ENCODE peak calls at places on chromosomes 7 and 10, in six cellular contexts. One of them, this sample, is unnamed.

GRCh38 chr10:13276749-13277394 is 23.0 kb downstream of the PHYH start:
- DNase-seq in AG04450: no peak
- DNase-seq in esophagus squamous epithelium: no peak
- DNase-seq in astrocyte of the cerebellum: no peak
- DNase-seq in CD4-positive, alpha-beta T cell: no peak
- DNase-seq in Panc1: no peak
- DNase-seq in this sample: no peak

GRCh38 chr7:16083931-16084330 is 337.4 kb downstream of the CRPPA start:
- DNase-seq in AG04450: no peak
- DNase-seq in CD4-positive, alpha-beta T cell: no peak
- DNase-seq in Panc1: no peak
- DNase-seq in astrocyte of the cerebellum: no peak
- DNase-seq in esophagus squamous epithelium: no peak
- DNase-seq in this sample: no peak

GRCh38 chr10:112526130-112526529 is 79.1 kb downstream of the VTI1A start:
- DNase-seq in astrocyte of the cerebellum: no peak
- DNase-seq in esophagus squamous epithelium: no peak
- DNase-seq in CD4-positive, alpha-beta T cell: no peak
- DNase-seq in AG04450: no peak
- DNase-seq in Panc1: no peak
- DNase-seq in this sample: no peak

GRCh38 chr7:100679927-100680588 is 6.5 kb downstream of the GNB2 start:
- DNase-seq in Panc1: no peak
- DNase-seq in AG04450: no peak
- DNase-seq in CD4-positive, alpha-beta T cell: no peak
- DNase-seq in esophagus squamous epithelium: no peak
- DNase-seq in astrocyte of the cerebellum: no peak
- DNase-seq in this sample: no peak

GRCh38 chr7:38858281-38858884 is 50.6 kb downstream of the VPS41 start:
- DNase-seq in esophagus squamous epithelium: no peak
- DNase-seq in Panc1: peak; percentile 18
- DNase-seq in astrocyte of the cerebellum: no peak
- DNase-seq in CD4-positive, alpha-beta T cell: no peak
- DNase-seq in AG04450: peak; percentile 33
- DNase-seq in this sample: no peak

GRCh38 chr10:70461397-70462348 is 16.9 kb upstream of the PALD1 start:
- DNase-seq in CD4-positive, alpha-beta T cell: peak; percentile 38
- DNase-seq in AG04450: peak; percentile 8
- DNase-seq in astrocyte of the cerebellum: peak; percentile 34
- DNase-seq in Panc1: peak; percentile 55
- DNase-seq in esophagus squamous epithelium: no peak
- DNase-seq in this sample: no peak

GRCh38 chr7:156125841-156126730 is 313.8 kb upstream of the SHH start:
- DNase-seq in CD4-positive, alpha-beta T cell: no peak
- DNase-seq in Panc1: no peak
- DNase-seq in astrocyte of the cerebellum: no peak
- DNase-seq in AG04450: no peak
- DNase-seq in esophagus squamous epithelium: no peak
- DNase-seq in this sample: no peak

GRCh38 chr10:46558141-46558410 is 1.6 kb upstream of the GPRIN2 start:
- DNase-seq in AG04450: no peak
- DNase-seq in esophagus squamous epithelium: no peak
- DNase-seq in CD4-positive, alpha-beta T cell: no peak
- DNase-seq in Panc1: no peak
- DNase-seq in astrocyte of the cerebellum: no peak
- DNase-seq in this sample: peak; percentile 12

GRCh38 chr7:24912874-24913514 is 67.0 kb downstream of the OSBPL3 start:
- DNase-seq in CD4-positive, alpha-beta T cell: no peak
- DNase-seq in astrocyte of the cerebellum: no peak
- DNase-seq in esophagus squamous epithelium: no peak
- DNase-seq in AG04450: no peak
- DNase-seq in Panc1: no peak
- DNase-seq in this sample: no peak

GRCh38 chr10:126734015-126734414 is 63.5 kb upstream of the C10orf90 start:
- DNase-seq in astrocyte of the cerebellum: no peak
- DNase-seq in esophagus squamous epithelium: no peak
- DNase-seq in AG04450: no peak
- DNase-seq in CD4-positive, alpha-beta T cell: no peak
- DNase-seq in Panc1: no peak
- DNase-seq in this sample: no peak

GRCh38 chr7:27117687-27118491 is 12.7 kb downstream of the HOXA4 start:
- DNase-seq in esophagus squamous epithelium: no peak
- DNase-seq in astrocyte of the cerebellum: no peak
- DNase-seq in Panc1: no peak
- DNase-seq in AG04450: peak; percentile 92
- DNase-seq in CD4-positive, alpha-beta T cell: no peak
- DNase-seq in this sample: no peak

DNA sequence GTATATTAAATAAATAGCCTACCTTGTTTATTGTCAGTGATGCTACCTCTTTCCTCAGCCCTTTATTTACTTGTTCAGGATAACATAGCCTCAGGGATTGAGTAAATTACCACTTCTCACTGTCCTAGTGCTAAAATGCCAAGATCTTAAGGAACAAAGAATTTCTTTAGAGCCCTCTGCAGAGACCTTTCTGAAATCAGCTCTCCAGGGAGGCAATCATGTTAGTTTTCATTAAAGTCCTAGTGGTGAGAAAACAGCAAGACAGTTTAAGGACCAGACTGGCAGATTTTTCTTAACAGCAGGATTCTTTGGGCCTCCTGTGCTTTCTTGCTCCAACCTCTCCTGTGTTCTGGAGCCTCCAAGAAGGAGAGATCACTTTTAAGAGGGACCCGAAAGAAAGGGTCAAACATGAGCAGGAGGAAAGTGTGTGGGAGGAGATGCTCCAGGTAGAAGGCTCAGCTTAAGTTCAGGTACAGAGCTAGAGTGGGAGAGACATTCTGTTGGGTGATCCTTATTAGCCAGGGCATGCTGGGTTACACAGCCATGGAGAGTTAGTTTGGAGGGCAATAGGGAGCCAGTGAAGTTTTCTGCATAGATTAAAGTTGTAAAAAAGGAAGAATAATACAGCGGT is 1.2 kb upstream of the PLCE1 start:
- DNase-seq in Panc1: no peak
- DNase-seq in AG04450: no peak
- DNase-seq in astrocyte of the cerebellum: no peak
- DNase-seq in CD4-positive, alpha-beta T cell: no peak
- DNase-seq in esophagus squamous epithelium: no peak
- DNase-seq in this sample: no peak
- TF ChIP-seq CTCF in Panc1: peak; percentile 50
- TF ChIP-seq CTCF in AG04450: peak; percentile 32
- TF ChIP-seq CTCF in astrocyte of the cerebellum: peak; percentile 41
- TF ChIP-seq CTCF in CD4-positive, alpha-beta T cell: no peak
- TF ChIP-seq CTCF in esophagus squamous epithelium: no peak
- TF ChIP-seq CTCF in this sample: no peak

DNA sequence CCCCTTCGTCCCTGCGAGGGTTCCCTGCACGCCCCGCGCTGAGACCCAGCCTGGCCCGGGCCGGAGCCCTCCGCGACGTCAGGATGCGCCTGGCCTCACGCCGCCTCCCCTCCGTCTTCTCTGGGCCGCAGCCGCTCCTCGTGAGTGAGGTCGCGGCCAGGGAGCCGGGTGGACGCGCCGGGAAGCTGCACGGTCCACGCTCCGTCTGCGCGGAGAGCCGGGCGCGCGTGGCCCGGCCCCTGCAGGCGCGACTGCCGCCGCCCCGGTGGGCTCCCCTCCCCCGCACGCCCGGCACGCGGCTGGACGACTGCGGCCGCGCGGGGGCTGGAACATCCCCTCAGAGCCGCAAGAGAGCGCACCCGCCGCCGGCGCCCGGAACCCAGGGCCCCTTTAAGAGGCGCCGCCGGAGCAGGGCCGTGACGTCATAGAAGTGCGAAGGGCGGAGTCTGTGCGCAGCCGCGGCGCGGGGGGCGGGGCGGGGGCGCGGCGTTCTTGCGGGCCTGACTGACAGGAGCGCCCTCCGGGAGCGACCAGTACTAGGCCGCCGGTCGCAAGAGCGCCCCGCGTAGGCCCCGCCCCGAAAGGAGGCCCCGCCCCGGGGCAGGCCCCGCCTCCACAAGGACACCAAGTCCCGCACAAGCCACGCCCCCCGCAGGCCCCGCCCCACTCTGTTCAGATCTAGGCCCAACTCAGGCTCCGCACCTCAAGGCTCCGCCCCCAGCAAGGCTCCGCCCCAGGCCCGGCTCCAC is 449 bp upstream of the INPP5A start:
- DNase-seq in esophagus squamous epithelium: peak; percentile 99
- DNase-seq in AG04450: peak; percentile 96
- DNase-seq in astrocyte of the cerebellum: peak; percentile 95
- DNase-seq in Panc1: peak; percentile 82
- DNase-seq in CD4-positive, alpha-beta T cell: peak; percentile 100
- DNase-seq in this sample: peak; percentile 100
- TF ChIP-seq CTCF in esophagus squamous epithelium: no peak
- TF ChIP-seq CTCF in AG04450: peak; percentile 26
- TF ChIP-seq CTCF in astrocyte of the cerebellum: peak; percentile 10
- TF ChIP-seq CTCF in Panc1: peak; percentile 70
- TF ChIP-seq CTCF in CD4-positive, alpha-beta T cell: no peak
- TF ChIP-seq CTCF in this sample: peak; percentile 11

GRCh38 chr7:106248616-106249015 is 36.2 kb downstream of the NAMPT start:
- DNase-seq in esophagus squamous epithelium: no peak
- DNase-seq in astrocyte of the cerebellum: no peak
- DNase-seq in CD4-positive, alpha-beta T cell: no peak
- DNase-seq in Panc1: no peak
- DNase-seq in AG04450: no peak
- DNase-seq in this sample: no peak

GRCh38 chr7:106246941-106247826 is 37.6 kb downstream of the NAMPT start:
- DNase-seq in esophagus squamous epithelium: no peak
- DNase-seq in CD4-positive, alpha-beta T cell: no peak
- DNase-seq in astrocyte of the cerebellum: no peak
- DNase-seq in Panc1: no peak
- DNase-seq in AG04450: no peak
- DNase-seq in this sample: no peak

GRCh38 chr7:106249488-106249887 is 35.3 kb downstream of the NAMPT start:
- DNase-seq in Panc1: no peak
- DNase-seq in CD4-positive, alpha-beta T cell: no peak
- DNase-seq in esophagus squamous epithelium: no peak
- DNase-seq in AG04450: no peak
- DNase-seq in astrocyte of the cerebellum: no peak
- DNase-seq in this sample: no peak

GRCh38 chr7:106243893-106244292 is 40.9 kb downstream of the NAMPT start:
- DNase-seq in astrocyte of the cerebellum: no peak
- DNase-seq in esophagus squamous epithelium: no peak
- DNase-seq in AG04450: no peak
- DNase-seq in Panc1: no peak
- DNase-seq in CD4-positive, alpha-beta T cell: no peak
- DNase-seq in this sample: no peak

DNA sequence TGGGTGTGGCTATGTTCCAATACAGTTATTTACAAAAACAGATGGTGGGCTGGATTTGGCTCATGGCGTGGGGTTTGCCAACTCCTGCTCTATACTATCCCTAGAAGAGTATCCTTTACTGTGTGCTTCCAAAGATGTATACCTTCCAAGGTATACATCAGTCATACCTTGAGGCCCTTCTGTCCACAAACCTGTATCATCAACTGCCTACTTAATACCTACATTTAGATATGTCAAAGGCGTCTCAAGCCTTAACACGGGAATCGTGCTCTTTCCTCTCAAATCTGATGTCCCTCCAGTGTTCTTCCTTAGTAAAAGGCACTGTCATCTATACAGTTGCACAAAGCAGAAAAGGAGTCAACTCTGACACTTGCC is 37.0 kb downstream of the NAMPT start:
- DNase-seq in AG04450: no peak
- DNase-seq in Panc1: no peak
- DNase-seq in astrocyte of the cerebellum: no peak
- DNase-seq in esophagus squamous epithelium: no peak
- DNase-seq in CD4-positive, alpha-beta T cell: no peak
- DNase-seq in this sample: no peak
- TF ChIP-seq CTCF in AG04450: no peak
- TF ChIP-seq CTCF in Panc1: no peak
- TF ChIP-seq CTCF in astrocyte of the cerebellum: no peak
- TF ChIP-seq CTCF in esophagus squamous epithelium: no peak
- TF ChIP-seq CTCF in CD4-positive, alpha-beta T cell: no peak
- TF ChIP-seq CTCF in this sample: no peak

GRCh38 chr10:103580011-103580410 is 86.5 kb downstream of the NEURL1 start:
- DNase-seq in esophagus squamous epithelium: no peak
- DNase-seq in astrocyte of the cerebellum: no peak
- DNase-seq in AG04450: no peak
- DNase-seq in CD4-positive, alpha-beta T cell: no peak
- DNase-seq in Panc1: no peak
- DNase-seq in this sample: no peak
- TF ChIP-seq CTCF in esophagus squamous epithelium: no peak
- TF ChIP-seq CTCF in astrocyte of the cerebellum: no peak
- TF ChIP-seq CTCF in AG04450: no peak
- TF ChIP-seq CTCF in CD4-positive, alpha-beta T cell: no peak
- TF ChIP-seq CTCF in Panc1: no peak
- TF ChIP-seq CTCF in this sample: no peak

DNA sequence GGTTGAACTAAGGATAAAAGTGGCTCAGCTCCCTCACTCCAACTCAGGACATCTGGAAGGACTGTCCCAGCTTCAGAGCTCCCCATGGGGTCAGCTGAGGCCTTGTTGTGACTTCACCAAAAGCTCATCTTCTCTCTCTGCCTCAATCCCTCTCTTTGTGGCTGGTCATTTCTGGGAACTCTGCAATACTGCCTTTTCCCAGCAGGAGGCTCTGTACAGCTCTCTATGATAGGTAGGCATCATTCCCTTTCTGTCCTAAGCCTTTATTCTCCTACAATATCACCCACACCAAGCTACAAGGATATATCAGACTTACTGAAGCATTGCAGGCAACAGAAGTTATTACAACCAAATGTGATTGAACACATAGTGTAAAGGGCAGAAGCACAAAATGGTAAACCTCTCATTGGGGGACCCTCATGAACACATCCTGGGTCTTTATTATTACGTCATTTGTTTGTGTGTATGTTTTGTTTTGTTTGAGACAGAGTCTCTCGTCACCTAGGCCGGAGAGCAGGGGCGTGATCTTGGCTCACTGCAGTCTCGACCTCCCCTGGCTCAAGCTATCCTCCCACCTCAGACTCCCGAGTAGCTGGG is 36.7 kb upstream of the PRPS1L1 start:
- DNase-seq in Panc1: peak; percentile 7
- DNase-seq in CD4-positive, alpha-beta T cell: no peak
- DNase-seq in astrocyte of the cerebellum: no peak
- DNase-seq in AG04450: no peak
- DNase-seq in esophagus squamous epithelium: no peak
- DNase-seq in this sample: no peak
- TF ChIP-seq CTCF in Panc1: peak; percentile 73
- TF ChIP-seq CTCF in CD4-positive, alpha-beta T cell: no peak
- TF ChIP-seq CTCF in astrocyte of the cerebellum: peak; percentile 49
- TF ChIP-seq CTCF in AG04450: peak; percentile 51
- TF ChIP-seq CTCF in esophagus squamous epithelium: peak; percentile 52
- TF ChIP-seq CTCF in this sample: peak; percentile 48